ENCODE peak calls at places on chromosomes 12 and 14, in nine cellular contexts. One of them, this sample, is unnamed.

GRCh38 chr14:88879016-88879415 is 54.6 kb downstream of the TTC8 start:
- DNase-seq in WTC11: no peak
- DNase-seq in activated CD8-positive, alpha-beta memory T cell treated with anti-CD3 and anti-CD28 coated beads, Interleukin-2, amount 50 U/mL, for 48 hours: no peak
- DNase-seq in PC-3: peak
- DNase-seq in epithelial cell of prostate: peak
- DNase-seq in esophagus muscularis mucosa: no peak
- DNase-seq in tibial artery: no peak
- DNase-seq in dermis microvascular lymphatic vessel endothelial cell: peak
- DNase-seq in pons: no peak
- DNase-seq in this sample: peak

GRCh38 chr14:28709571-28710305 is 56.8 kb upstream of the FOXG1 start:
- DNase-seq in WTC11: no peak
- DNase-seq in activated CD8-positive, alpha-beta memory T cell treated with anti-CD3 and anti-CD28 coated beads, Interleukin-2, amount 50 U/mL, for 48 hours: no peak
- DNase-seq in PC-3: no peak
- DNase-seq in epithelial cell of prostate: no peak
- DNase-seq in esophagus muscularis mucosa: no peak
- DNase-seq in tibial artery: no peak
- DNase-seq in dermis microvascular lymphatic vessel endothelial cell: no peak
- DNase-seq in pons: no peak
- DNase-seq in this sample: no peak

GRCh38 chr12:92654929-92655328 is 47.9 kb upstream of the PLEKHG7 start:
- DNase-seq in WTC11: no peak
- DNase-seq in activated CD8-positive, alpha-beta memory T cell treated with anti-CD3 and anti-CD28 coated beads, Interleukin-2, amount 50 U/mL, for 48 hours: no peak
- DNase-seq in PC-3: no peak
- DNase-seq in epithelial cell of prostate: no peak
- DNase-seq in esophagus muscularis mucosa: peak
- DNase-seq in tibial artery: no peak
- DNase-seq in dermis microvascular lymphatic vessel endothelial cell: no peak
- DNase-seq in pons: no peak
- DNase-seq in this sample: peak

GRCh38 chr14:88995437-88996198 is 171.2 kb downstream of the TTC8 start:
- DNase-seq in WTC11: no peak
- DNase-seq in activated CD8-positive, alpha-beta memory T cell treated with anti-CD3 and anti-CD28 coated beads, Interleukin-2, amount 50 U/mL, for 48 hours: no peak
- DNase-seq in PC-3: peak
- DNase-seq in epithelial cell of prostate: no peak
- DNase-seq in esophagus muscularis mucosa: no peak
- DNase-seq in tibial artery: no peak
- DNase-seq in dermis microvascular lymphatic vessel endothelial cell: no peak
- DNase-seq in pons: no peak
- DNase-seq in this sample: peak

GRCh38 chr14:99946652-99947489 is 118.4 kb upstream of the EVL start:
- DNase-seq in WTC11: peak
- DNase-seq in activated CD8-positive, alpha-beta memory T cell treated with anti-CD3 and anti-CD28 coated beads, Interleukin-2, amount 50 U/mL, for 48 hours: peak
- DNase-seq in PC-3: peak
- DNase-seq in epithelial cell of prostate: no peak
- DNase-seq in esophagus muscularis mucosa: no peak
- DNase-seq in tibial artery: no peak
- DNase-seq in dermis microvascular lymphatic vessel endothelial cell: peak
- DNase-seq in pons: no peak
- DNase-seq in this sample: peak

GRCh38 chr12:78232756-78233155 is 402.1 kb downstream of the NAV3 start:
- DNase-seq in WTC11: no peak
- DNase-seq in activated CD8-positive, alpha-beta memory T cell treated with anti-CD3 and anti-CD28 coated beads, Interleukin-2, amount 50 U/mL, for 48 hours: no peak
- DNase-seq in PC-3: no peak
- DNase-seq in epithelial cell of prostate: no peak
- DNase-seq in esophagus muscularis mucosa: no peak
- DNase-seq in tibial artery: no peak
- DNase-seq in dermis microvascular lymphatic vessel endothelial cell: no peak
- DNase-seq in pons: no peak
- DNase-seq in this sample: no peak

GRCh38 chr14:92844220-92844619 is 50.1 kb downstream of the GOLGA5 start:
- DNase-seq in WTC11: no peak
- DNase-seq in activated CD8-positive, alpha-beta memory T cell treated with anti-CD3 and anti-CD28 coated beads, Interleukin-2, amount 50 U/mL, for 48 hours: no peak
- DNase-seq in PC-3: peak
- DNase-seq in epithelial cell of prostate: no peak
- DNase-seq in esophagus muscularis mucosa: no peak
- DNase-seq in tibial artery: no peak
- DNase-seq in dermis microvascular lymphatic vessel endothelial cell: no peak
- DNase-seq in pons: no peak
- DNase-seq in this sample: no peak

GRCh38 chr14:54715244-54715643 is 148.3 kb downstream of the SAMD4A start:
- DNase-seq in WTC11: no peak
- DNase-seq in activated CD8-positive, alpha-beta memory T cell treated with anti-CD3 and anti-CD28 coated beads, Interleukin-2, amount 50 U/mL, for 48 hours: no peak
- DNase-seq in PC-3: peak
- DNase-seq in epithelial cell of prostate: no peak
- DNase-seq in esophagus muscularis mucosa: no peak
- DNase-seq in tibial artery: no peak
- DNase-seq in dermis microvascular lymphatic vessel endothelial cell: no peak
- DNase-seq in pons: no peak
- DNase-seq in this sample: no peak

GRCh38 chr12:29051221-29051620 is 97.9 kb upstream of the FAR2 start:
- DNase-seq in WTC11: no peak
- DNase-seq in activated CD8-positive, alpha-beta memory T cell treated with anti-CD3 and anti-CD28 coated beads, Interleukin-2, amount 50 U/mL, for 48 hours: no peak
- DNase-seq in PC-3: peak
- DNase-seq in epithelial cell of prostate: no peak
- DNase-seq in esophagus muscularis mucosa: no peak
- DNase-seq in tibial artery: no peak
- DNase-seq in dermis microvascular lymphatic vessel endothelial cell: no peak
- DNase-seq in pons: no peak
- DNase-seq in this sample: no peak

GRCh38 chr12:14841761-14842160 is 1.6 kb downstream of the ART4 start:
- DNase-seq in WTC11: no peak
- DNase-seq in activated CD8-positive, alpha-beta memory T cell treated with anti-CD3 and anti-CD28 coated beads, Interleukin-2, amount 50 U/mL, for 48 hours: no peak
- DNase-seq in PC-3: peak
- DNase-seq in epithelial cell of prostate: no peak
- DNase-seq in esophagus muscularis mucosa: no peak
- DNase-seq in tibial artery: peak
- DNase-seq in dermis microvascular lymphatic vessel endothelial cell: peak
- DNase-seq in pons: no peak
- DNase-seq in this sample: peak

GRCh38 chr12:61879229-61879628 is 381.0 kb upstream of the USP15 start:
- DNase-seq in WTC11: no peak
- DNase-seq in activated CD8-positive, alpha-beta memory T cell treated with anti-CD3 and anti-CD28 coated beads, Interleukin-2, amount 50 U/mL, for 48 hours: no peak
- DNase-seq in PC-3: no peak
- DNase-seq in epithelial cell of prostate: no peak
- DNase-seq in esophagus muscularis mucosa: no peak
- DNase-seq in tibial artery: no peak
- DNase-seq in dermis microvascular lymphatic vessel endothelial cell: no peak
- DNase-seq in pons: no peak
- DNase-seq in this sample: no peak

GRCh38 chr12:57611116-57611809 is at the start of gene ARHGEF25:
- DNase-seq in WTC11: peak
- DNase-seq in activated CD8-positive, alpha-beta memory T cell treated with anti-CD3 and anti-CD28 coated beads, Interleukin-2, amount 50 U/mL, for 48 hours: peak
- DNase-seq in PC-3: peak
- DNase-seq in epithelial cell of prostate: no peak
- DNase-seq in esophagus muscularis mucosa: no peak
- DNase-seq in tibial artery: peak
- DNase-seq in dermis microvascular lymphatic vessel endothelial cell: no peak
- DNase-seq in pons: no peak
- DNase-seq in this sample: peak

GRCh38 chr14:95156765-95157194 is 549 bp downstream of the DICER1 start:
- DNase-seq in WTC11: peak
- DNase-seq in activated CD8-positive, alpha-beta memory T cell treated with anti-CD3 and anti-CD28 coated beads, Interleukin-2, amount 50 U/mL, for 48 hours: peak
- DNase-seq in PC-3: peak
- DNase-seq in epithelial cell of prostate: no peak
- DNase-seq in esophagus muscularis mucosa: no peak
- DNase-seq in tibial artery: peak
- DNase-seq in dermis microvascular lymphatic vessel endothelial cell: peak
- DNase-seq in pons: peak
- DNase-seq in this sample: peak

GRCh38 chr12:116601524-116601923 is 42.3 kb downstream of the MAP1LC3B2 start:
- DNase-seq in WTC11: no peak
- DNase-seq in activated CD8-positive, alpha-beta memory T cell treated with anti-CD3 and anti-CD28 coated beads, Interleukin-2, amount 50 U/mL, for 48 hours: no peak
- DNase-seq in PC-3: peak
- DNase-seq in epithelial cell of prostate: no peak
- DNase-seq in esophagus muscularis mucosa: no peak
- DNase-seq in tibial artery: no peak
- DNase-seq in dermis microvascular lymphatic vessel endothelial cell: peak
- DNase-seq in pons: no peak
- DNase-seq in this sample: peak